ENCODE peak calls at places on chromosomes 1 and 21, in seven cellular contexts. N is ascending aorta; D is left ventricle myocardium inferior; Z is HL-60; Y is DND-41; O is neural progenitor cell; J is CD8-positive, alpha-beta memory T cell. R is an unnamed sample.

GRCh38 chr1:172498858-172499257 is 34.1 kb upstream of the SUCO start:
- DNase-seq in J (no peak), Z (peak), N (no peak), D (no peak), Y (no peak), O (no peak), R (peak)

GRCh38 chr1:81559662-81560350 is 240.9 kb upstream of the ADGRL2 start:
- DNase-seq in J (no peak), D (no peak), N (no peak), O (no peak), Y (no peak), Z (no peak), R (no peak)

GRCh38 chr21:28496517-28496916 is 496.2 kb downstream of the LTN1 start:
- DNase-seq in D (no peak), Y (no peak), N (no peak), O (no peak), J (no peak), Z (no peak), R (no peak)

GRCh38 chr1:180954766-180955165 is 42.1 kb downstream of the KIAA1614 start:
- DNase-seq in N (no peak), Y (no peak), O (no peak), Z (no peak), J (no peak), D (no peak), R (no peak)

GRCh38 chr1:241579434-241579833 is 47.3 kb downstream of the KMO start:
- DNase-seq in O (no peak), Z (no peak), N (no peak), J (no peak), D (no peak), Y (no peak), R (no peak)

GRCh38 chr1:222919478-222919865 is 104.6 kb downstream of the DISP1 start:
- DNase-seq in Z (no peak), N (no peak), Y (no peak), D (no peak), O (no peak), J (no peak), R (no peak)

GRCh38 chr1:56081151-56081550 is 498.2 kb downstream of the PLPP3 start:
- DNase-seq in D (peak), O (no peak), Y (no peak), N (no peak), J (no peak), Z (no peak), R (no peak)

GRCh38 chr21:44778983-44779382 is 22.6 kb downstream of the UBE2G2 start:
- DNase-seq in Y (no peak), J (no peak), O (no peak), Z (no peak), D (no peak), N (no peak), R (no peak)

GRCh38 chr1:117096871-117097842 is 24.4 kb downstream of the TRIM45 start:
- DNase-seq in N (no peak), D (no peak), O (no peak), J (no peak), Z (no peak), Y (no peak), R (no peak)

GRCh38 chr21:36708512-36709029 is 9.7 kb downstream of the SIM2 start:
- DNase-seq in N (no peak), Z (no peak), D (no peak), O (peak), Y (no peak), J (no peak), R (no peak)

DNA sequence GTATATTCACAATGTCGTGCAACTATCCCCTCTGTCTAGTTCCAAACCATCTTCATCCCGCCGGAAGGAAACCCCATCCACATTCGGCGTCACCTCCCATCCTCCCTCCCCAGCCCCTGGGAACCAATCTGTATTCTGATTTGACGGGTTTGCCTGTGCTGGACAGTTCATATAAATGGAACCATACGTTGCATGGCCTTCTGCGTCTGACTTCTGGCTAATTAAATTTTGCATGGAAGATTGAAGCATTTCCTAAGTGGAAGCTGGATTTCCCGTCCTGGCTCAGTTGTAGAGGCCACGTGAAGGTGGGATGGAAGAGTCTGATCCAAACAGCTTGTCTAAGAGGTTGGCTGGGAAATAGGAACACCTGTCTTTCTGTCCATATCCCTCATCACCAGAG is 14.6 kb downstream of the SPSB1 start:
- DNase-seq in Z (no peak), N (no peak), D (no peak), Y (no peak), J (no peak), O (no peak), R (no peak)
- H3K4me3 ChIP-seq in Z (no peak), N (no peak), D (no peak), Y (no peak), J (no peak), O (no peak), R (no peak)

DNA sequence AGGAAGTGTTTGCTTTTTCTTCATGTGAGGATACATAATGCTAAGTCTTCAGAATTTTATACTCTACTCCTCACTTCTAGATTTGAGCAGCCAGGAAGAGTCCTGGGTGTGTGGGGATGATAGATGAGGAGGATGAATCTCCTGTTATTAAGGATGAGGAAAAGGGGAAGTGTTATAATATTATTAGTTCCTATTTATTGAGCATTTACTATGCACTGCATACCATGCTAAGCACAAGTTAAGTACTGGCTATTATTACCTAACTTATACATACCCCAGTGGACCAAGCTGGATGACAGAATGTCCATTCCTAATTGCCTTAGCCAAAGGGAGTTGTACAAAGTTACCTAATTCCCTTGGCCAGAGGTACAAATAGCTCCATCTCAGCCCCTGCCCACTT is 19.8 kb downstream of the CACHD1 start:
- DNase-seq in D (no peak), J (no peak), Y (no peak), O (no peak), Z (no peak), N (no peak), R (no peak)
- H3K27ac ChIP-seq in D (no peak), J (no peak), Y (no peak), O (no peak), Z (no peak), N (no peak), R (no peak)

GRCh38 chr21:33801424-33802405 is 113.9 kb downstream of the ATP5PO start:
- DNase-seq in D (no peak), Y (peak), Z (peak), J (no peak), N (no peak), O (peak), R (peak)
- H3K4me3 ChIP-seq in D (no peak), Y (no peak), Z (no peak), J (no peak), N (no peak), O (no peak), R (no peak)

GRCh38 chr1:225817611-225818061 is 7.7 kb downstream of the EPHX1 start:
- DNase-seq in Z (peak), J (no peak), D (peak), O (no peak), N (peak), Y (no peak), R (peak)

GRCh38 chr1:225813250-225813964 is 3.5 kb downstream of the EPHX1 start:
- DNase-seq in J (no peak), Y (no peak), N (no peak), Z (peak), D (peak), O (peak), R (no peak)

GRCh38 chr1:225816643-225817538 is 7.0 kb downstream of the EPHX1 start:
- DNase-seq in D (peak), Y (no peak), O (no peak), J (no peak), N (no peak), Z (no peak), R (no peak)

GRCh38 chr1:225814381-225814780 is 4.5 kb downstream of the EPHX1 start:
- DNase-seq in N (no peak), O (no peak), Y (no peak), J (no peak), Z (no peak), D (no peak), R (no peak)

GRCh38 chr1:225815526-225816178 is 5.7 kb downstream of the EPHX1 start:
- DNase-seq in Z (no peak), Y (no peak), N (no peak), O (peak), J (no peak), D (no peak), R (no peak)
- H3K27ac ChIP-seq in Z (no peak), Y (no peak), N (peak), O (no peak), J (no peak), D (peak), R (peak)

GRCh38 chr1:75131593-75132420 is 2.4 kb upstream of the LHX8 start:
- DNase-seq in J (no peak), D (no peak), O (peak), Y (no peak), Z (no peak), N (no peak), R (no peak)

GRCh38 chr1:75130865-75131592 is 3.2 kb upstream of the LHX8 start:
- DNase-seq in Y (no peak), Z (no peak), J (no peak), D (no peak), N (no peak), O (peak), R (no peak)

GRCh38 chr1:75133754-75134655 is at the start of gene LHX8:
- DNase-seq in J (no peak), O (peak), Z (no peak), Y (no peak), D (no peak), N (no peak), R (no peak)

GRCh38 chr1:75134656-75134938 is 409 bp downstream of the LHX8 start:
- DNase-seq in N (no peak), D (no peak), Y (no peak), O (no peak), J (no peak), Z (no peak), R (no peak)

DNA sequence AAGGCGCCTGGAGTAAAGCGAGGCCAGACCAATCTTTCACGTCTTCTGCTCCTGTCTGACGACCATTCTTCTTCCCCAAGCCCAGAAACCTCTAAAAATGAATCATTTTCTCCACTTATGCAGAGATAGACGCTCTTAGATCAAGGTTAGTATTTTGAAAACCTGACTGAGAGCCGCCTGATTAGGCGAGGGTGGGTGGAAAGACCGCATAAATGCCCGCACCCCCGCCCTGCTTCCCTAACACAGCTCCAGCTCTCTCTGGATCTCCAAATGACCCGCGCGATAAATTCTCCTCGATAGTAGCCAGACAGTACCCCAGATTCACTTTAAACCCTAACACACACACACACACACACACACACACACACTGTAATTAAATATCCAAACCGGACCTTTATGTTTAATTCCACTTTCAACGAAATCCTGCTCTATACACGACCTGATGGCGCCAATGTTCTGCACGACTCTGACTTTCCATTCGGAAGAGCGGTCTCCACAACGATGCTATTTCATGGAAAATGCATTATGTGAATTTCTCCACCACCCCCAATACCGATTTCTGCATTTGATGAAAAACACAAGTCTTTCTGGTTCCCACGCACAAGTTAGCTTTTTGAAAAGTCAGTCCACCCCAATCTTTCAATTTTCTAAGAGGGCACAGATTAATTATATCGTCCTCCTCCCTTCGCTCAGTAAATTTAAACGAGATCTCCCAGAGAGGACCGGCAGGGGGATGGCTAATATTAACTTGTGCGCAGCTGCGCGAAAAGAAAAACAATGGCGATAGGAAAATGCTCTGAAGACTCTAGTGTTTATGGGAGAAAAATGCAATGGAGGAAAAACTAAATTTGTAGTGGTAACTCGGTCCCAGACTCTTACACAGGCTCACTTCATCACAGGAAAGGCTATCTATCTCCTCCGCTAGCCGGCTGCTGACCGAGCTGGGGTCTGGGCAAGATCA is 1.5 kb upstream of the LHX8 start:
- DNase-seq in N (no peak), Z (no peak), Y (no peak), J (no peak), D (no peak), O (peak), R (no peak)
- H3K4me3 ChIP-seq in N (no peak), Z (no peak), Y (no peak), J (no peak), D (no peak), O (no peak), R (no peak)

R was measured in breast epithelium.